ENCODE peak calls at places on chromosomes 6 and 20, in nine cellular contexts. T, R, V, O, X, A, P, H and K are unnamed samples.

GRCh38 chr20:17525650-17526049 is 5.5 kb downstream of the BFSP1 start:
- ATAC-seq in T (peak), R (peak), A (peak), X (peak), V (peak), P (peak), O (peak), H (no peak), K (peak)

GRCh38 chr6:74519172-74519571 is 686.7 kb downstream of the COL12A1 start:
- ATAC-seq in V (no peak), A (peak), H (no peak), X (no peak), O (no peak), P (no peak), R (no peak), T (no peak), K (no peak)

GRCh38 chr6:110619275-110619908 is 143.0 kb upstream of the SLC22A16 start:
- ATAC-seq in V (no peak), O (no peak), X (no peak), T (no peak), H (peak), A (peak), R (no peak), P (no peak), K (no peak)

GRCh38 chr6:55668625-55669024 is 89.6 kb upstream of the HMGCLL1 start:
- ATAC-seq in T (no peak), P (no peak), R (peak), A (no peak), O (no peak), H (peak), V (no peak), X (peak), K (no peak)

GRCh38 chr6:108685970-108686369 is 125.3 kb downstream of the FOXO3 start:
- ATAC-seq in O (no peak), V (peak), T (no peak), X (no peak), R (no peak), H (no peak), A (no peak), P (no peak), K (no peak)

GRCh38 chr6:3195377-3195694 is 32.1 kb downstream of the TUBB2B start:
- ATAC-seq in V (no peak), A (no peak), T (no peak), R (no peak), X (no peak), P (no peak), H (no peak), O (no peak), K (no peak)

GRCh38 chr20:44070139-44070900 is 116.7 kb downstream of the JPH2 start:
- ATAC-seq in V (peak), O (peak), T (no peak), X (no peak), H (no peak), R (no peak), P (peak), A (no peak), K (peak)

GRCh38 chr20:18055261-18055660 is 2.5 kb downstream of the OVOL2 start:
- ATAC-seq in R (no peak), P (no peak), O (no peak), H (no peak), V (no peak), A (no peak), X (no peak), T (no peak), K (no peak)

GRCh38 chr6:51273228-51273961 is 454.7 kb downstream of the TFAP2B start:
- ATAC-seq in O (no peak), P (no peak), H (peak), R (peak), X (peak), V (no peak), A (no peak), T (peak), K (no peak)

GRCh38 chr6:170473226-170473789 is 79.8 kb downstream of the PSMB1 start:
- ATAC-seq in R (peak), O (no peak), X (peak), H (peak), P (no peak), A (no peak), V (no peak), T (no peak), K (no peak)

GRCh38 chr6:12245763-12246720 is 44.1 kb upstream of the EDN1 start:
- ATAC-seq in X (peak), P (no peak), A (peak), H (peak), O (no peak), R (no peak), T (no peak), V (no peak), K (no peak)

GRCh38 chr6:130412556-130413290 is 46.9 kb downstream of the TMEM200A start:
- ATAC-seq in X (no peak), R (no peak), H (no peak), O (no peak), A (no peak), T (no peak), P (no peak), V (no peak), K (no peak)

GRCh38 chr20:3658708-3659491 is 4.3 kb downstream of the GFRA4 start:
- ATAC-seq in V (no peak), H (no peak), P (peak), O (peak), R (no peak), X (no peak), T (no peak), A (no peak), K (peak)

GRCh38 chr6:169621311-169621710 is 80.5 kb downstream of the WDR27 start:
- ATAC-seq in P (no peak), H (no peak), O (no peak), X (no peak), R (no peak), V (no peak), T (no peak), A (no peak), K (no peak)

GRCh38 chr6:107153061-107153460 is 37.7 kb upstream of the BEND3 start:
- ATAC-seq in V (no peak), H (no peak), T (peak), A (no peak), P (no peak), O (no peak), X (no peak), R (no peak), K (no peak)

GRCh38 chr6:2760882-2761842 is 4.0 kb upstream of the WRNIP1 start:
- ATAC-seq in V (no peak), R (no peak), X (no peak), P (no peak), A (no peak), T (no peak), O (peak), H (no peak), K (peak)

GRCh38 chr6:36247691-36248090 is 22.2 kb upstream of the PNPLA1 start:
- ATAC-seq in A (peak), O (no peak), X (peak), R (no peak), V (no peak), P (no peak), T (no peak), H (peak), K (no peak)

GRCh38 chr20:17856024-17856564 is 112.5 kb downstream of the SNX5 start:
- ATAC-seq in H (no peak), X (no peak), R (no peak), T (no peak), P (peak), V (no peak), O (peak), A (peak), K (peak)

GRCh38 chr20:35991142-35991771 is 22.9 kb downstream of the CNBD2 start:
- ATAC-seq in P (no peak), A (peak), T (no peak), O (no peak), X (no peak), H (no peak), V (no peak), R (no peak), K (peak)

GRCh38 chr6:7974553-7974931 is 64.0 kb upstream of the TXNDC5 start:
- ATAC-seq in O (no peak), A (no peak), P (no peak), X (peak), V (no peak), R (peak), H (peak), T (peak), K (no peak)

GRCh38 chr6:42898891-42899361 is 16.9 kb upstream of the PTCRA start:
- ATAC-seq in A (no peak), R (no peak), V (no peak), P (peak), T (no peak), O (no peak), H (no peak), X (no peak), K (no peak)

GRCh38 chr20:10218536-10219451 is at the start of gene SNAP25:
- ATAC-seq in X (peak), A (no peak), V (peak), O (peak), R (no peak), H (peak), P (peak), T (peak), K (peak)

GRCh38 chr6:160974304-160974771 is 17.2 kb upstream of the MAP3K4 start:
- ATAC-seq in V (no peak), X (peak), A (no peak), T (peak), H (peak), O (no peak), R (peak), P (no peak), K (peak)

GRCh38 chr6:130009148-130009547 is 9.2 kb upstream of the L3MBTL3 start:
- ATAC-seq in H (no peak), R (no peak), V (no peak), O (no peak), X (no peak), T (no peak), P (no peak), A (no peak), K (no peak)

GRCh38 chr6:5490495-5491069 is 229.3 kb downstream of the FARS2 start:
- ATAC-seq in A (no peak), T (no peak), X (no peak), H (no peak), O (no peak), R (no peak), P (no peak), V (no peak), K (no peak)

GRCh38 chr20:12047838-12048432 is 130.2 kb downstream of the BTBD3 start:
- ATAC-seq in T (no peak), V (no peak), A (no peak), H (no peak), O (no peak), P (no peak), R (no peak), X (no peak), K (no peak)

GRCh38 chr6:71888720-71889340 is 2.5 kb downstream of the RIMS1 start:
- ATAC-seq in H (no peak), X (no peak), O (no peak), A (no peak), V (no peak), R (no peak), P (no peak), T (no peak), K (no peak)

GRCh38 chr6:115067690-115068447 is 725.0 kb upstream of the HS3ST5 start:
- ATAC-seq in V (no peak), H (no peak), P (no peak), A (no peak), O (no peak), R (no peak), X (no peak), T (no peak), K (no peak)

GRCh38 chr20:62892348-62893304 is 31.0 kb upstream of the TCFL5 start:
- ATAC-seq in T (no peak), X (no peak), V (no peak), A (no peak), R (no peak), P (peak), H (no peak), O (peak), K (no peak)